ENCODE peak calls at places on chromosomes 12 and 14, in six cellular contexts. One of them, this sample, is unnamed.

GRCh38 chr12:65306603-65307501 is 28.4 kb downstream of the MSRB3 start:
- DNase-seq in A549: peak
- DNase-seq in HepG2: peak
- DNase-seq in K562: no peak
- DNase-seq in WTC11: no peak
- DNase-seq in H1: no peak
- DNase-seq in this sample: peak

GRCh38 chr14:58703149-58703509 is 65.4 kb downstream of the DACT1 start:
- DNase-seq in HepG2: no peak
- DNase-seq in H1: no peak
- DNase-seq in A549: no peak
- DNase-seq in WTC11: no peak
- DNase-seq in K562: no peak
- DNase-seq in this sample: no peak

GRCh38 chr12:30138483-30138882 is 354.7 kb upstream of the TMTC1 start:
- DNase-seq in H1: no peak
- DNase-seq in K562: no peak
- DNase-seq in A549: no peak
- DNase-seq in WTC11: no peak
- DNase-seq in HepG2: no peak
- DNase-seq in this sample: no peak

GRCh38 chr14:102262894-102263462 is 42.0 kb downstream of the MOK start:
- DNase-seq in H1: no peak
- DNase-seq in A549: peak
- DNase-seq in WTC11: peak
- DNase-seq in HepG2: peak
- DNase-seq in K562: no peak
- DNase-seq in this sample: peak

GRCh38 chr12:100069795-100070194 is 72.9 kb downstream of the BLTP3B start:
- DNase-seq in HepG2: no peak
- DNase-seq in WTC11: no peak
- DNase-seq in H1: no peak
- DNase-seq in A549: no peak
- DNase-seq in K562: no peak
- DNase-seq in this sample: no peak

GRCh38 chr12:85057370-85057963 is 21.3 kb downstream of the LRRIQ1 start:
- DNase-seq in WTC11: peak
- DNase-seq in HepG2: peak
- DNase-seq in H1: no peak
- DNase-seq in A549: peak
- DNase-seq in K562: peak
- DNase-seq in this sample: peak

GRCh38 chr14:100692859-100693558 is 33.7 kb upstream of the DLK1 start:
- DNase-seq in K562: no peak
- DNase-seq in HepG2: peak
- DNase-seq in H1: peak
- DNase-seq in A549: peak
- DNase-seq in WTC11: no peak
- DNase-seq in this sample: peak

GRCh38 chr12:120126635-120127005 is 10.1 kb upstream of the RAB35 start:
- DNase-seq in K562: no peak
- DNase-seq in WTC11: no peak
- DNase-seq in H1: no peak
- DNase-seq in HepG2: no peak
- DNase-seq in A549: no peak
- DNase-seq in this sample: peak

GRCh38 chr12:93966516-93967133 is 181.8 kb upstream of the PLXNC1 start:
- DNase-seq in HepG2: no peak
- DNase-seq in H1: no peak
- DNase-seq in A549: no peak
- DNase-seq in WTC11: no peak
- DNase-seq in K562: no peak
- DNase-seq in this sample: no peak

GRCh38 chr12:132043216-132043615 is 93.5 kb downstream of the EP400 start:
- DNase-seq in WTC11: no peak
- DNase-seq in K562: no peak
- DNase-seq in H1: no peak
- DNase-seq in HepG2: no peak
- DNase-seq in A549: no peak
- DNase-seq in this sample: no peak

DNA sequence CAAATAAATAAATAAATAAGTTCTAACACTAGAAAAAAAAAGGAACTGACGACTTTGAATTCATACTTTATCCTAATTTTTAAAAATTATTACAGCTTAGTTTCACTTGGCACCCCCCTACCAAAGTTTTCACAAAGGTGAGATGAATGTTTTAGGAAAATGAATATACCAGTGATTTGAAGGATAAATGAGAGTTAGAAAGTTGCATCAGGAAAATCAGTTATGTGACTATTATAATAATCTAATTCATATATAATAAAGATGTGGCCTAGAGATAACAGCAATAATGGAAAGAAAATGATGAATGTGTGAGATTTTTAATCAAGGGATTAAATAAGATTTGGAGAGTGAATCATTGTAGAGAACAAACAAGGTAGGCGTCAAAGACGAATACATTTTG is 103.0 kb upstream of the RAP1B start:
- DNase-seq in HepG2: no peak
- DNase-seq in WTC11: no peak
- DNase-seq in K562: no peak
- DNase-seq in A549: no peak
- DNase-seq in H1: no peak
- DNase-seq in this sample: no peak
- TF ChIP-seq JUN in HepG2: no peak
- TF ChIP-seq JUN in WTC11: no peak
- TF ChIP-seq JUN in K562: no peak
- TF ChIP-seq JUN in A549: no peak
- TF ChIP-seq JUN in H1: no peak
- TF ChIP-seq JUN in this sample: no peak

GRCh38 chr12:26871985-26872384 is 39.0 kb upstream of the ITPR2 start:
- DNase-seq in H1: no peak
- DNase-seq in K562: no peak
- DNase-seq in A549: no peak
- DNase-seq in HepG2: no peak
- DNase-seq in WTC11: no peak
- DNase-seq in this sample: no peak

GRCh38 chr12:26868505-26869494 is 35.8 kb upstream of the ITPR2 start:
- DNase-seq in WTC11: no peak
- DNase-seq in HepG2: no peak
- DNase-seq in K562: no peak
- DNase-seq in H1: no peak
- DNase-seq in A549: no peak
- DNase-seq in this sample: no peak

GRCh38 chr12:26872623-26873022 is 39.6 kb upstream of the ITPR2 start:
- DNase-seq in K562: no peak
- DNase-seq in HepG2: no peak
- DNase-seq in A549: no peak
- DNase-seq in WTC11: no peak
- DNase-seq in H1: no peak
- DNase-seq in this sample: no peak

GRCh38 chr12:26870491-26871419 is 37.8 kb upstream of the ITPR2 start:
- DNase-seq in HepG2: no peak
- DNase-seq in A549: no peak
- DNase-seq in WTC11: no peak
- DNase-seq in K562: no peak
- DNase-seq in H1: no peak
- DNase-seq in this sample: peak

GRCh38 chr12:26869908-26870459 is 37.0 kb upstream of the ITPR2 start:
- DNase-seq in K562: no peak
- DNase-seq in A549: no peak
- DNase-seq in H1: no peak
- DNase-seq in HepG2: no peak
- DNase-seq in WTC11: no peak
- DNase-seq in this sample: no peak
- TF ChIP-seq JUN in K562: no peak
- TF ChIP-seq JUN in A549: no peak
- TF ChIP-seq JUN in H1: no peak
- TF ChIP-seq JUN in HepG2: no peak
- TF ChIP-seq JUN in WTC11: no peak
- TF ChIP-seq JUN in this sample: no peak

GRCh38 chr14:92794547-92794941 is 439 bp downstream of the GOLGA5 start:
- DNase-seq in WTC11: peak
- DNase-seq in K562: peak
- DNase-seq in HepG2: no peak
- DNase-seq in H1: no peak
- DNase-seq in A549: no peak
- DNase-seq in this sample: peak

GRCh38 chr14:92794961-92795360 is 856 bp downstream of the GOLGA5 start:
- DNase-seq in K562: no peak
- DNase-seq in HepG2: no peak
- DNase-seq in A549: no peak
- DNase-seq in WTC11: no peak
- DNase-seq in H1: no peak
- DNase-seq in this sample: no peak

GRCh38 chr14:92789457-92790089 is 4.5 kb upstream of the GOLGA5 start:
- DNase-seq in A549: no peak
- DNase-seq in HepG2: no peak
- DNase-seq in WTC11: no peak
- DNase-seq in K562: peak
- DNase-seq in H1: no peak
- DNase-seq in this sample: no peak

GRCh38 chr14:92793709-92794546 is at the start of gene GOLGA5:
- DNase-seq in A549: peak
- DNase-seq in H1: peak
- DNase-seq in HepG2: peak
- DNase-seq in K562: peak
- DNase-seq in WTC11: peak
- DNase-seq in this sample: peak

DNA sequence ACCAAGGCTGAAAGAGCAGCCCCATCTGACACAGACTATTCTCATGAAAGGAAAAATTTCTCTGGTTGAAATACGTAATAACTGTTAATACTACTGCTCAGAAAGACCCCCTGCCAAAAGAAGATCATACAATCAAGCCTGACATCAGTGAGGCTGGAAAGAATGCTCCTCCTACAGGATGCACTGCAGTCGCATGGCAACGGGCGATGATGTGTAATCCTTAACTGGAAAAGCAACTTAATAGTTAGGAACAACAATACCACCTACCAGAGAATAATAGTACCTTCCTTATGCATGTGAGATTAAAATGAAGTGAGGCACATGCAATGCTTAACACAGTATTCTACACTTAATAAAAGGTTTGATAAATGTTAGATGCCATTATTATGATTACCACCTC is 1.2 kb upstream of the GOLGA5 start:
- DNase-seq in K562: no peak
- DNase-seq in A549: no peak
- DNase-seq in HepG2: no peak
- DNase-seq in WTC11: no peak
- DNase-seq in H1: no peak
- DNase-seq in this sample: no peak
- TF ChIP-seq JUN in K562: no peak
- TF ChIP-seq JUN in A549: no peak
- TF ChIP-seq JUN in HepG2: no peak
- TF ChIP-seq JUN in WTC11: no peak
- TF ChIP-seq JUN in H1: no peak
- TF ChIP-seq JUN in this sample: no peak

GRCh38 chr14:96090441-96091148 is 51.4 kb downstream of the C14orf132 start:
- DNase-seq in HepG2: no peak
- DNase-seq in A549: no peak
- DNase-seq in WTC11: no peak
- DNase-seq in H1: no peak
- DNase-seq in K562: no peak
- DNase-seq in this sample: no peak
- TF ChIP-seq JUN in HepG2: no peak
- TF ChIP-seq JUN in A549: no peak
- TF ChIP-seq JUN in WTC11: no peak
- TF ChIP-seq JUN in H1: no peak
- TF ChIP-seq JUN in K562: no peak
- TF ChIP-seq JUN in this sample: no peak

GRCh38 chr12:50400104-50400637 is 514 bp upstream of the LARP4 start:
- DNase-seq in WTC11: no peak
- DNase-seq in H1: no peak
- DNase-seq in HepG2: no peak
- DNase-seq in A549: no peak
- DNase-seq in K562: no peak
- DNase-seq in this sample: no peak
- TF ChIP-seq JUN in WTC11: no peak
- TF ChIP-seq JUN in H1: no peak
- TF ChIP-seq JUN in HepG2: no peak
- TF ChIP-seq JUN in A549: no peak
- TF ChIP-seq JUN in K562: no peak
- TF ChIP-seq JUN in this sample: no peak

DNA sequence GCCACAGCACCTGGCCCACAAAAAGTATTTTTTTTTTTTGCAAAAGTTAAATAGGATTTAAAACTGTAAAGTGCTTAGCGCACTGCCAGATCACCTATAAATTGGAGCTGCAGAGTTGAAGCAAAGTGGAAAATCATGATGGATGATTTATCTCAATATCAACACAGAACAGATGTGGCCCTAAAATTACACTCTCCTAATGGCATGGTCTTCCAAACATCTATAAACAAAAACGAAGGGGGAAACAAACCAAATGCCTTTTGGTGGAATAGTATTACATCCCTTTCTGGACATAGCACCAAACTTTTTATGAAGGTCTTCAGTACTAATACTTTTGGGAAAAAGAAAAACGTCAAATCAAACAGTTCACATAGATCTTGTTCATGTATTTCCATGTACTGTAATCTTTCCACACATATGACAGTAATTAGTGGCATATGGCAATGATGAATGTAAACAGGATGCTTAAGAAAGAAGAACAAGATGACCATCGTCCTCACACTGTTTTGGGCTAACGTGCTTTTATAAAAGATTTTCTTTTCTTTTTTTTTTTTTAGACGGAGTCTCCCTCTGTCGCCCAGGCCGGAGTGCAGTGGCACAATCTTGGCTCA is 22.9 kb upstream of the ANAPC7 start:
- DNase-seq in WTC11: no peak
- DNase-seq in H1: no peak
- DNase-seq in HepG2: no peak
- DNase-seq in K562: no peak
- DNase-seq in A549: no peak
- DNase-seq in this sample: no peak
- TF ChIP-seq JUN in WTC11: no peak
- TF ChIP-seq JUN in H1: no peak
- TF ChIP-seq JUN in HepG2: no peak
- TF ChIP-seq JUN in K562: no peak
- TF ChIP-seq JUN in A549: no peak
- TF ChIP-seq JUN in this sample: no peak

DNA sequence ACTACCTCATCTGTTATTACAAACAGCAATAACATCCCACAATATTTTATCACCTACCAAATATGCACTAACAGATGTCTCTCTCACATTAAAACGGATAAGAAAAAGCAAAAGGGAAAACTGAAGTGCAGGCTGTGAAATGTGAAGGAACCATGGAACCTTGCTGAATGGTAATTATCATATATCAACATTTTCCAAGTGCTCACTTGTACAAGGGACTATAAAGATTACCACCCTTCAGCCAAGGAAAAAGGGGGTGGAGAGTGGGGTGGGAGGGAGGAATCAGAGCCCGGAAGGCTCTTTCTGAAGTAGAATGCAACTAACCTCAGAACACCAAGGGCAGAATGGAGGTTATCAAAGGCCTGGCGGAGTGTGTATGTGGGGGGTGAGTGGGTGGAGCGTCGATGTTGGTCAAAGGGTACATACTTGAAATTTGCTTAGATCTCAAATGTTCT is 1.2 kb downstream of the SNX6 start:
- DNase-seq in WTC11: no peak
- DNase-seq in K562: peak
- DNase-seq in A549: no peak
- DNase-seq in HepG2: peak
- DNase-seq in H1: no peak
- DNase-seq in this sample: peak
- TF ChIP-seq JUN in WTC11: no peak
- TF ChIP-seq JUN in K562: no peak
- TF ChIP-seq JUN in A549: no peak
- TF ChIP-seq JUN in HepG2: no peak
- TF ChIP-seq JUN in H1: no peak
- TF ChIP-seq JUN in this sample: no peak